ENCODE peak calls at places on chromosomes 4 and X, in five cellular contexts. One of them, this sample, is unnamed.
A peak's percentile ranks its signal among the peaks of the same experiment; 100 is the strongest.

GRCh38 chr4:119632216-119632615 is 3.6 kb upstream of the PDE5A start:
- DNase-seq in GM23338: no peak
- DNase-seq in erythroblast: no peak
- DNase-seq in activated CD4-positive, alpha-beta T cell treated with anti-CD3 and anti-CD28 coated beads, Interleukin-2, amount 50 U/mL, for 1 hour: no peak
- DNase-seq in stimulated activated CD8-positive, alpha-beta memory T cell treated with anti-CD3 and anti-CD28 coated beads, Interleukin-7, amount 100 ng/mL, for 24 hours: no peak
- DNase-seq in this sample: no peak

GRCh38 chr4:78827191-78827590 is 51.0 kb downstream of the BMP2K start:
- DNase-seq in erythroblast: no peak
- DNase-seq in stimulated activated CD8-positive, alpha-beta memory T cell treated with anti-CD3 and anti-CD28 coated beads, Interleukin-7, amount 100 ng/mL, for 24 hours: no peak
- DNase-seq in activated CD4-positive, alpha-beta T cell treated with anti-CD3 and anti-CD28 coated beads, Interleukin-2, amount 50 U/mL, for 1 hour: no peak
- DNase-seq in GM23338: no peak
- DNase-seq in this sample: no peak

GRCh38 chrX:39337461-39337860 is 536.2 kb downstream of the MID1IP1 start:
- DNase-seq in stimulated activated CD8-positive, alpha-beta memory T cell treated with anti-CD3 and anti-CD28 coated beads, Interleukin-7, amount 100 ng/mL, for 24 hours: no peak
- DNase-seq in activated CD4-positive, alpha-beta T cell treated with anti-CD3 and anti-CD28 coated beads, Interleukin-2, amount 50 U/mL, for 1 hour: no peak
- DNase-seq in erythroblast: no peak
- DNase-seq in GM23338: no peak
- DNase-seq in this sample: no peak

GRCh38 chr4:171521726-171522125 is 291.5 kb upstream of the GALNTL6 start:
- DNase-seq in GM23338: no peak
- DNase-seq in erythroblast: no peak
- DNase-seq in stimulated activated CD8-positive, alpha-beta memory T cell treated with anti-CD3 and anti-CD28 coated beads, Interleukin-7, amount 100 ng/mL, for 24 hours: no peak
- DNase-seq in activated CD4-positive, alpha-beta T cell treated with anti-CD3 and anti-CD28 coated beads, Interleukin-2, amount 50 U/mL, for 1 hour: no peak
- DNase-seq in this sample: no peak

GRCh38 chr4:77199701-77200100 is 42.7 kb downstream of the CCNG2 start:
- DNase-seq in stimulated activated CD8-positive, alpha-beta memory T cell treated with anti-CD3 and anti-CD28 coated beads, Interleukin-7, amount 100 ng/mL, for 24 hours: no peak
- DNase-seq in GM23338: no peak
- DNase-seq in erythroblast: no peak
- DNase-seq in activated CD4-positive, alpha-beta T cell treated with anti-CD3 and anti-CD28 coated beads, Interleukin-2, amount 50 U/mL, for 1 hour: no peak
- DNase-seq in this sample: no peak

GRCh38 chrX:140762061-140762460 is 52.5 kb downstream of the LINC00632 start:
- DNase-seq in erythroblast: peak; percentile 35
- DNase-seq in stimulated activated CD8-positive, alpha-beta memory T cell treated with anti-CD3 and anti-CD28 coated beads, Interleukin-7, amount 100 ng/mL, for 24 hours: no peak
- DNase-seq in activated CD4-positive, alpha-beta T cell treated with anti-CD3 and anti-CD28 coated beads, Interleukin-2, amount 50 U/mL, for 1 hour: peak; percentile 1
- DNase-seq in GM23338: peak; percentile 68
- DNase-seq in this sample: peak; percentile 72

GRCh38 chrX:28609917-28610613 is 22.8 kb downstream of the IL1RAPL1 start:
- DNase-seq in activated CD4-positive, alpha-beta T cell treated with anti-CD3 and anti-CD28 coated beads, Interleukin-2, amount 50 U/mL, for 1 hour: no peak
- DNase-seq in erythroblast: no peak
- DNase-seq in stimulated activated CD8-positive, alpha-beta memory T cell treated with anti-CD3 and anti-CD28 coated beads, Interleukin-7, amount 100 ng/mL, for 24 hours: no peak
- DNase-seq in GM23338: no peak
- DNase-seq in this sample: no peak

GRCh38 chr4:104113850-104114249 is 380.8 kb downstream of the CXXC4 start:
- DNase-seq in stimulated activated CD8-positive, alpha-beta memory T cell treated with anti-CD3 and anti-CD28 coated beads, Interleukin-7, amount 100 ng/mL, for 24 hours: no peak
- DNase-seq in GM23338: no peak
- DNase-seq in erythroblast: no peak
- DNase-seq in activated CD4-positive, alpha-beta T cell treated with anti-CD3 and anti-CD28 coated beads, Interleukin-2, amount 50 U/mL, for 1 hour: no peak
- DNase-seq in this sample: no peak

GRCh38 chrX:40470830-40471429 is 109.8 kb upstream of the ATP6AP2 start:
- DNase-seq in activated CD4-positive, alpha-beta T cell treated with anti-CD3 and anti-CD28 coated beads, Interleukin-2, amount 50 U/mL, for 1 hour: no peak
- DNase-seq in erythroblast: no peak
- DNase-seq in stimulated activated CD8-positive, alpha-beta memory T cell treated with anti-CD3 and anti-CD28 coated beads, Interleukin-7, amount 100 ng/mL, for 24 hours: no peak
- DNase-seq in GM23338: peak; percentile 47
- DNase-seq in this sample: no peak

GRCh38 chr4:122826000-122826595 is 533 bp upstream of the FGF2 start:
- DNase-seq in activated CD4-positive, alpha-beta T cell treated with anti-CD3 and anti-CD28 coated beads, Interleukin-2, amount 50 U/mL, for 1 hour: no peak
- DNase-seq in GM23338: peak; percentile 45
- DNase-seq in erythroblast: no peak
- DNase-seq in stimulated activated CD8-positive, alpha-beta memory T cell treated with anti-CD3 and anti-CD28 coated beads, Interleukin-7, amount 100 ng/mL, for 24 hours: no peak
- DNase-seq in this sample: no peak

GRCh38 chrX:13180807-13181206 is 136.4 kb upstream of the FAM9C start:
- DNase-seq in stimulated activated CD8-positive, alpha-beta memory T cell treated with anti-CD3 and anti-CD28 coated beads, Interleukin-7, amount 100 ng/mL, for 24 hours: no peak
- DNase-seq in activated CD4-positive, alpha-beta T cell treated with anti-CD3 and anti-CD28 coated beads, Interleukin-2, amount 50 U/mL, for 1 hour: no peak
- DNase-seq in GM23338: no peak
- DNase-seq in erythroblast: no peak
- DNase-seq in this sample: no peak

GRCh38 chr4:39451423-39452023 is 7.2 kb downstream of the RPL9 start:
- DNase-seq in activated CD4-positive, alpha-beta T cell treated with anti-CD3 and anti-CD28 coated beads, Interleukin-2, amount 50 U/mL, for 1 hour: no peak
- DNase-seq in GM23338: no peak
- DNase-seq in stimulated activated CD8-positive, alpha-beta memory T cell treated with anti-CD3 and anti-CD28 coated beads, Interleukin-7, amount 100 ng/mL, for 24 hours: no peak
- DNase-seq in erythroblast: no peak
- DNase-seq in this sample: no peak

GRCh38 chrX:118496763-118497079 is 1.1 kb downstream of the DOCK11 start:
- DNase-seq in stimulated activated CD8-positive, alpha-beta memory T cell treated with anti-CD3 and anti-CD28 coated beads, Interleukin-7, amount 100 ng/mL, for 24 hours: no peak
- DNase-seq in GM23338: peak; percentile 12
- DNase-seq in activated CD4-positive, alpha-beta T cell treated with anti-CD3 and anti-CD28 coated beads, Interleukin-2, amount 50 U/mL, for 1 hour: no peak
- DNase-seq in erythroblast: peak; percentile 46
- DNase-seq in this sample: peak; percentile 23

GRCh38 chrX:10900585-10901289 is 210.4 kb upstream of the HCCS start:
- DNase-seq in stimulated activated CD8-positive, alpha-beta memory T cell treated with anti-CD3 and anti-CD28 coated beads, Interleukin-7, amount 100 ng/mL, for 24 hours: no peak
- DNase-seq in GM23338: no peak
- DNase-seq in erythroblast: no peak
- DNase-seq in activated CD4-positive, alpha-beta T cell treated with anti-CD3 and anti-CD28 coated beads, Interleukin-2, amount 50 U/mL, for 1 hour: no peak
- DNase-seq in this sample: no peak

GRCh38 chrX:118228041-118228440 is 111.4 kb upstream of the KLHL13 start:
- DNase-seq in erythroblast: no peak
- DNase-seq in activated CD4-positive, alpha-beta T cell treated with anti-CD3 and anti-CD28 coated beads, Interleukin-2, amount 50 U/mL, for 1 hour: no peak
- DNase-seq in GM23338: no peak
- DNase-seq in stimulated activated CD8-positive, alpha-beta memory T cell treated with anti-CD3 and anti-CD28 coated beads, Interleukin-7, amount 100 ng/mL, for 24 hours: no peak
- DNase-seq in this sample: no peak

GRCh38 chr4:3419836-3420605 is 21.7 kb upstream of the HGFAC start:
- DNase-seq in stimulated activated CD8-positive, alpha-beta memory T cell treated with anti-CD3 and anti-CD28 coated beads, Interleukin-7, amount 100 ng/mL, for 24 hours: no peak
- DNase-seq in activated CD4-positive, alpha-beta T cell treated with anti-CD3 and anti-CD28 coated beads, Interleukin-2, amount 50 U/mL, for 1 hour: no peak
- DNase-seq in erythroblast: no peak
- DNase-seq in GM23338: no peak
- DNase-seq in this sample: no peak

GRCh38 chr4:110516106-110516922 is 40.4 kb downstream of the ENPEP start:
- DNase-seq in stimulated activated CD8-positive, alpha-beta memory T cell treated with anti-CD3 and anti-CD28 coated beads, Interleukin-7, amount 100 ng/mL, for 24 hours: peak; percentile 49
- DNase-seq in GM23338: peak; percentile 92
- DNase-seq in erythroblast: peak; percentile 84
- DNase-seq in activated CD4-positive, alpha-beta T cell treated with anti-CD3 and anti-CD28 coated beads, Interleukin-2, amount 50 U/mL, for 1 hour: peak; percentile 69
- DNase-seq in this sample: peak; percentile 79

GRCh38 chr4:35912174-35912573 is 332.1 kb downstream of the ARAP2 start:
- DNase-seq in stimulated activated CD8-positive, alpha-beta memory T cell treated with anti-CD3 and anti-CD28 coated beads, Interleukin-7, amount 100 ng/mL, for 24 hours: no peak
- DNase-seq in activated CD4-positive, alpha-beta T cell treated with anti-CD3 and anti-CD28 coated beads, Interleukin-2, amount 50 U/mL, for 1 hour: no peak
- DNase-seq in erythroblast: no peak
- DNase-seq in GM23338: no peak
- DNase-seq in this sample: no peak

GRCh38 chr4:145346081-145346480 is 135.6 kb upstream of the SMAD1 start:
- DNase-seq in activated CD4-positive, alpha-beta T cell treated with anti-CD3 and anti-CD28 coated beads, Interleukin-2, amount 50 U/mL, for 1 hour: no peak
- DNase-seq in GM23338: no peak
- DNase-seq in stimulated activated CD8-positive, alpha-beta memory T cell treated with anti-CD3 and anti-CD28 coated beads, Interleukin-7, amount 100 ng/mL, for 24 hours: no peak
- DNase-seq in erythroblast: no peak
- DNase-seq in this sample: no peak

GRCh38 chr4:155569960-155570515 is 96.6 kb upstream of the GUCY1A1 start:
- DNase-seq in erythroblast: no peak
- DNase-seq in activated CD4-positive, alpha-beta T cell treated with anti-CD3 and anti-CD28 coated beads, Interleukin-2, amount 50 U/mL, for 1 hour: no peak
- DNase-seq in stimulated activated CD8-positive, alpha-beta memory T cell treated with anti-CD3 and anti-CD28 coated beads, Interleukin-7, amount 100 ng/mL, for 24 hours: no peak
- DNase-seq in GM23338: no peak
- DNase-seq in this sample: no peak

GRCh38 chrX:154486052-154486395 is 391 bp downstream of the UBL4A start:
- DNase-seq in activated CD4-positive, alpha-beta T cell treated with anti-CD3 and anti-CD28 coated beads, Interleukin-2, amount 50 U/mL, for 1 hour: no peak
- DNase-seq in stimulated activated CD8-positive, alpha-beta memory T cell treated with anti-CD3 and anti-CD28 coated beads, Interleukin-7, amount 100 ng/mL, for 24 hours: no peak
- DNase-seq in erythroblast: peak; percentile 59
- DNase-seq in GM23338: peak; percentile 7
- DNase-seq in this sample: peak; percentile 48

GRCh38 chrX:69182818-69183375 is 17.6 kb upstream of the PJA1 start:
- DNase-seq in GM23338: no peak
- DNase-seq in activated CD4-positive, alpha-beta T cell treated with anti-CD3 and anti-CD28 coated beads, Interleukin-2, amount 50 U/mL, for 1 hour: no peak
- DNase-seq in erythroblast: no peak
- DNase-seq in stimulated activated CD8-positive, alpha-beta memory T cell treated with anti-CD3 and anti-CD28 coated beads, Interleukin-7, amount 100 ng/mL, for 24 hours: no peak
- DNase-seq in this sample: no peak

GRCh38 chr4:89305712-89306437 is 1.7 kb downstream of the GPRIN3 start:
- DNase-seq in GM23338: no peak
- DNase-seq in stimulated activated CD8-positive, alpha-beta memory T cell treated with anti-CD3 and anti-CD28 coated beads, Interleukin-7, amount 100 ng/mL, for 24 hours: no peak
- DNase-seq in erythroblast: no peak
- DNase-seq in activated CD4-positive, alpha-beta T cell treated with anti-CD3 and anti-CD28 coated beads, Interleukin-2, amount 50 U/mL, for 1 hour: no peak
- DNase-seq in this sample: no peak

GRCh38 chr4:14169460-14169859 is 541.9 kb upstream of the BOD1L1 start:
- DNase-seq in activated CD4-positive, alpha-beta T cell treated with anti-CD3 and anti-CD28 coated beads, Interleukin-2, amount 50 U/mL, for 1 hour: no peak
- DNase-seq in erythroblast: no peak
- DNase-seq in GM23338: no peak
- DNase-seq in stimulated activated CD8-positive, alpha-beta memory T cell treated with anti-CD3 and anti-CD28 coated beads, Interleukin-7, amount 100 ng/mL, for 24 hours: no peak
- DNase-seq in this sample: no peak